ENCODE peak calls at places on chromosomes 11 and 22, in four cellular contexts. One of them, this sample, is unnamed. For H3K36me3, the result is how much of the 10 kb centered on the place peaks cover.

GRCh38 chr11:45554230-45554967 is 111.0 kb downstream of the CHST1 start:
- DNase-seq in upper lobe of right lung: no peak
- DNase-seq in OCI-LY7: no peak
- DNase-seq in fibroblast of lung: no peak
- DNase-seq in this sample: no peak

GRCh38 chr11:77611921-77612320 is 22.2 kb downstream of the AQP11 start:
- DNase-seq in upper lobe of right lung: no peak
- DNase-seq in OCI-LY7: no peak
- DNase-seq in fibroblast of lung: no peak
- DNase-seq in this sample: no peak

GRCh38 chr11:13594045-13594444 is 74.4 kb upstream of the FAR1 start:
- DNase-seq in upper lobe of right lung: no peak
- DNase-seq in OCI-LY7: no peak
- DNase-seq in fibroblast of lung: no peak
- DNase-seq in this sample: no peak

GRCh38 chr11:119607726-119608125 is 121.3 kb downstream of the NECTIN1 start:
- DNase-seq in upper lobe of right lung: no peak
- DNase-seq in OCI-LY7: no peak
- DNase-seq in fibroblast of lung: no peak
- DNase-seq in this sample: no peak

GRCh38 chr22:48535868-48536690 is 1291.6 kb downstream of the BRD1 start:
- DNase-seq in upper lobe of right lung: no peak
- DNase-seq in OCI-LY7: no peak
- DNase-seq in fibroblast of lung: peak
- DNase-seq in this sample: no peak

GRCh38 chr11:117605331-117605730 is 191.7 kb downstream of the DSCAML1 start:
- DNase-seq in upper lobe of right lung: no peak
- DNase-seq in OCI-LY7: no peak
- DNase-seq in fibroblast of lung: no peak
- DNase-seq in this sample: no peak

GRCh38 chr11:83336993-83337392 is 50.8 kb upstream of the CCDC90B start:
- DNase-seq in upper lobe of right lung: no peak
- DNase-seq in OCI-LY7: no peak
- DNase-seq in fibroblast of lung: no peak
- DNase-seq in this sample: no peak

GRCh38 chr11:578276-579035 is 2.2 kb downstream of the PHRF1 start:
- DNase-seq in upper lobe of right lung: no peak
- DNase-seq in OCI-LY7: peak
- DNase-seq in fibroblast of lung: no peak
- DNase-seq in this sample: no peak

GRCh38 chr11:74466916-74467885 is at the start of gene KCNE3:
- DNase-seq in upper lobe of right lung: peak
- DNase-seq in OCI-LY7: no peak
- DNase-seq in fibroblast of lung: peak
- DNase-seq in this sample: peak

GRCh38 chr22:40423246-40423753 is 52.9 kb downstream of the SGSM3 start:
- DNase-seq in upper lobe of right lung: no peak
- DNase-seq in OCI-LY7: no peak
- DNase-seq in fibroblast of lung: no peak
- DNase-seq in this sample: no peak

GRCh38 chr22:24400726-24401596 is 26.4 kb upstream of the ADORA2A start:
- DNase-seq in upper lobe of right lung: no peak
- DNase-seq in OCI-LY7: peak
- DNase-seq in fibroblast of lung: peak
- DNase-seq in this sample: no peak

GRCh38 chr11:20873054-20873453 is 203.7 kb downstream of the NELL1 start:
- DNase-seq in upper lobe of right lung: no peak
- DNase-seq in OCI-LY7: peak
- DNase-seq in fibroblast of lung: no peak
- DNase-seq in this sample: no peak

GRCh38 chr11:33636104-33636503 is 64.5 kb downstream of the C11orf91 start:
- DNase-seq in upper lobe of right lung: no peak
- DNase-seq in OCI-LY7: no peak
- DNase-seq in fibroblast of lung: no peak
- DNase-seq in this sample: no peak

GRCh38 chr11:77851513-77851912 is 30.6 kb downstream of the AAMDC start:
- DNase-seq in upper lobe of right lung: no peak
- DNase-seq in OCI-LY7: no peak
- DNase-seq in fibroblast of lung: no peak
- DNase-seq in this sample: no peak

GRCh38 chr11:117634756-117635593 is 162.0 kb downstream of the DSCAML1 start:
- DNase-seq in upper lobe of right lung: peak
- DNase-seq in OCI-LY7: no peak
- DNase-seq in fibroblast of lung: peak
- DNase-seq in this sample: no peak

GRCh38 chr11:17208257-17208999 is 642 bp upstream of the PIK3C2A start:
- DNase-seq in upper lobe of right lung: no peak
- DNase-seq in OCI-LY7: peak
- DNase-seq in fibroblast of lung: peak
- DNase-seq in this sample: no peak

GRCh38 chr22:24434472-24435322 is 7.3 kb downstream of the ADORA2A start:
- DNase-seq in upper lobe of right lung: peak
- DNase-seq in OCI-LY7: peak
- DNase-seq in fibroblast of lung: peak
- DNase-seq in this sample: peak

GRCh38 chr11:100639140-100639539 is 47.9 kb upstream of the ARHGAP42 start:
- DNase-seq in upper lobe of right lung: no peak
- DNase-seq in OCI-LY7: no peak
- DNase-seq in fibroblast of lung: peak
- DNase-seq in this sample: no peak

GRCh38 chr11:78365381-78365792 is 52.2 kb downstream of the GAB2 start:
- DNase-seq in upper lobe of right lung: no peak
- DNase-seq in OCI-LY7: no peak
- DNase-seq in fibroblast of lung: peak
- DNase-seq in this sample: no peak

GRCh38 chr11:67438121-67438902 is 830 bp upstream of the PTPRCAP start:
- DNase-seq in upper lobe of right lung: no peak
- DNase-seq in OCI-LY7: peak
- DNase-seq in fibroblast of lung: no peak
- DNase-seq in this sample: peak
- TF ChIP-seq CTCF in upper lobe of right lung: no peak
- TF ChIP-seq CTCF in OCI-LY7: peak
- TF ChIP-seq CTCF in fibroblast of lung: no peak
- TF ChIP-seq CTCF in this sample: no peak

GRCh38 chr11:97009613-97010012 is 619.8 kb downstream of the JRKL start:
- DNase-seq in upper lobe of right lung: no peak
- DNase-seq in OCI-LY7: no peak
- DNase-seq in fibroblast of lung: no peak
- DNase-seq in this sample: no peak
- H3K4me3 ChIP-seq in upper lobe of right lung: no peak
- H3K4me3 ChIP-seq in OCI-LY7: no peak
- H3K4me3 ChIP-seq in fibroblast of lung: no peak
- H3K4me3 ChIP-seq in this sample: no peak

DNA sequence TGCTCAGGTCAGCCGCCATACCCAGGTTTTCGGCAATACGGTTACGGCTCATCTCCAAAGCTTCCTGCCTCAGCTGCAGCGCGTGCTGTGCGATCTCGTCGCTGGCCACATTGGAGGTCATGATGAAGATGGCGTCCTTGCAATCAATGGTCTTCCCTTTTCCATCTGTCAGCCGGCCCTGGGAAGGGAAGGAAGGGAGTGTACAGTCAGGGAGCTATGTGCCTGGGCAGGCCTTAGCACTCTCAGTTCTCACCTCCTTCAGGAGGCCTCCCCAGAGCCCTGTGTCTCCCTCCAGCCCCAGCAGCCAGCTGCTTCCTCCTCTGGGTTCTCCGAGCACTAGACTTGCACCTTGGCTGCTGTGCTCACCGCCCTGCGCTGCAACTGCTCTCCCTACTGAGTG is 51.5 kb upstream of the PHOX2A start:
- DNase-seq in upper lobe of right lung: no peak
- DNase-seq in OCI-LY7: no peak
- DNase-seq in fibroblast of lung: no peak
- DNase-seq in this sample: no peak
- H3K36me3 ChIP-seq in upper lobe of right lung: under half
- H3K36me3 ChIP-seq in OCI-LY7: under half
- H3K36me3 ChIP-seq in fibroblast of lung: under half
- H3K36me3 ChIP-seq in this sample: under half

GRCh38 chr11:70583781-70584218 is 185.5 kb downstream of the CTTN start:
- DNase-seq in upper lobe of right lung: peak
- DNase-seq in OCI-LY7: no peak
- DNase-seq in fibroblast of lung: no peak
- DNase-seq in this sample: no peak

GRCh38 chr11:70587095-70587389 is 188.7 kb downstream of the CTTN start:
- DNase-seq in upper lobe of right lung: no peak
- DNase-seq in OCI-LY7: no peak
- DNase-seq in fibroblast of lung: no peak
- DNase-seq in this sample: no peak

GRCh38 chr11:70584786-70585545 is 186.6 kb downstream of the CTTN start:
- DNase-seq in upper lobe of right lung: peak
- DNase-seq in OCI-LY7: no peak
- DNase-seq in fibroblast of lung: no peak
- DNase-seq in this sample: no peak

GRCh38 chr11:70582886-70583641 is 184.7 kb downstream of the CTTN start:
- DNase-seq in upper lobe of right lung: peak
- DNase-seq in OCI-LY7: no peak
- DNase-seq in fibroblast of lung: no peak
- DNase-seq in this sample: no peak

GRCh38 chr11:70586261-70587094 is 188.1 kb downstream of the CTTN start:
- DNase-seq in upper lobe of right lung: peak
- DNase-seq in OCI-LY7: no peak
- DNase-seq in fibroblast of lung: no peak
- DNase-seq in this sample: no peak
- TF ChIP-seq CTCF in upper lobe of right lung: no peak
- TF ChIP-seq CTCF in OCI-LY7: no peak
- TF ChIP-seq CTCF in fibroblast of lung: no peak
- TF ChIP-seq CTCF in this sample: no peak

GRCh38 chr11:12044799-12045198 is 36.4 kb upstream of the DKK3 start:
- DNase-seq in upper lobe of right lung: no peak
- DNase-seq in OCI-LY7: no peak
- DNase-seq in fibroblast of lung: no peak
- DNase-seq in this sample: no peak
- H3K4me3 ChIP-seq in upper lobe of right lung: no peak
- H3K4me3 ChIP-seq in OCI-LY7: no peak
- H3K4me3 ChIP-seq in fibroblast of lung: no peak
- H3K4me3 ChIP-seq in this sample: no peak

DNA sequence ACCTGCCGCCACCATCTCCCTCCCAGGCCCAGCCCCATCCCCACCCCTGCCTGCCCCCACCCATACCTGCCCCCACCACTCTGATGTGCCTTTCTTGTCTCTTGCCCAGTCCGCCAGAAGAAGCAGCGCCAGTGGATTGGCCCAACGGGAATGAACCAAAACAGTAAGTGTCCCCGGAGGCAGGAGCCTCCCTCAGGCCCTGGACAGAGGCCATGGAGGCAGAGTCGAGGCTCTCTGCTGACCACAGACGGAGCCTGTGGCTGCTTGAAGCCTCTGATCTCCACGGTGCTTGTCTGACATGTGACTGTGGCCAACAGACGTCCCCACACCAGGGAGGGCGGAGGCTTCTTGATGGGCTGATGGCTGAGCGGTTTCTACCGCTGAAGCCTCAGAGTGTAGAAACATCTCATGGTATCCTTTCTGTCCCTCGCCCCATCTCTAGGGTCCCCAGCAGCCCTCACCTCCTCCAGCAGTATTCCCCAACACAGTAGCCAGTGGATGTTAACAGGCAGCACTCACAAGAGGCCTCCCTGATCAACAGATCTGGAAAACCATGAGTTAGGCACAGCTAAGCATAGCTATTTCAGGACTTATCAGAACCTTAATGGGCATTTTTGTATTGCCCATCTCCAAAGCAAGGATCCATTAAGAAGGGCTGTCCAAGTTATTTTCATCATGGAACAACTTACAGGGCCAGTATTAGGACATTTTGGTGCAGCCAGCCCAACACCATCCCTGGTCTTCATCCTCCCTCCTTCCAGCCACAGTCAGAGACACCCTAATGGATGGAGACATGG is 21.7 kb downstream of the CD5 start:
- DNase-seq in upper lobe of right lung: no peak
- DNase-seq in OCI-LY7: no peak
- DNase-seq in fibroblast of lung: no peak
- DNase-seq in this sample: no peak
- H3K36me3 ChIP-seq in upper lobe of right lung: under half
- H3K36me3 ChIP-seq in OCI-LY7: under half
- H3K36me3 ChIP-seq in fibroblast of lung: under half
- H3K36me3 ChIP-seq in this sample: under half

DNA sequence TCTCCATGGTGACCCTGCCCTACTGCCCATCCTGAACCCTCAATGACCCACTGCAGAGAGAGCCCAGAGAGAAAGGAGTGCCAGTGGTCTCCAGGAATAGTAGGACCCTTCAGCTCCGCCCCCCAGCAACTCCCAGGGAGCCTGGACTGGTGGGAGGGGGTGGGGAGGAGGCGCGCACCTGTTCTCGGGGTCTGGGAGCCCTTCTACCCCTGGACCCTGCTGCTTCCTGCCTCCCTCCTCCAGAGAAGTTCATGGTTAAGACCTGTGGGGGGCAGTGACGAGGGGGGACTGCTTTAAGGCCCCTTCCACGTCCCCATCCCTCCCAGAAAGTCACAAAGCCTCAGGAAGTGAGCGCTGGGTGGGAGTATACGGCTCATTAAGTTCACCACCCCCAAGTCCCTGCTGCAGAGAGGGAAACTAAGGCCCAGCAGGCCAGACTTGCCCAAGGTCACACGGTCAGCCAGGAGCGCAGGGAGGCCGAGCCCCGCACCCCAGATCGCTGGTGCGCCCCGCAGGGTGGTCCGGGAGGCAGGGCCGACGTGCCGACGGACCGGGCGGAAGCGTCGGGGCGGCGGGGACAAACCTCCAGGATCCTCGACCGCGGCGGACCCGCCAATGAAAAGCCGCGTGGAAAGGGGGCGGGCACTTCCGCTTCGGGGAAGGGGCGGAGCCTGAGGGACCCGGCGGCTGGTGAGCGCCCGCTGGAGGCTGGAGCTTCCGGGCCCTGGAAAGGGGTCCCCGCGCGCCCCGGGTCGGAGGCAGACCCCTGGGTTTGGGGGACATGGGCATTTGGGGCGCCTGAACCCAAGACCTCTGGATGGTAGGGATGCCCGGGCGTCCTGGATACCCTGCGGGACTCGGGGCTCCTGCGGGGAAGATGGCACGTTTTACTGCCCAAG is at the start of the genes NUDT22 and TRPT1:
- DNase-seq in upper lobe of right lung: peak
- DNase-seq in OCI-LY7: peak
- DNase-seq in fibroblast of lung: peak
- DNase-seq in this sample: peak
- TF ChIP-seq CTCF in upper lobe of right lung: no peak
- TF ChIP-seq CTCF in OCI-LY7: peak
- TF ChIP-seq CTCF in fibroblast of lung: peak
- TF ChIP-seq CTCF in this sample: no peak

This sample was measured in Peyer's patch.